ENCODE peak calls at places on chromosomes 1 and 21, in four cellular contexts. One of them, this sample, is unnamed.

GRCh38 chr1:13900583-13900982 is 200.6 kb downstream of the PRDM2 start:
- DNase-seq in HCT116: no peak
- DNase-seq in HepG2: no peak
- DNase-seq in transverse colon: no peak
- DNase-seq in this sample: no peak

GRCh38 chr21:16454371-16454770 is 724.6 kb downstream of the USP25 start:
- DNase-seq in HCT116: no peak
- DNase-seq in HepG2: no peak
- DNase-seq in transverse colon: no peak
- DNase-seq in this sample: no peak

GRCh38 chr1:179318501-179318900 is 24.9 kb downstream of the SOAT1 start:
- DNase-seq in HCT116: no peak
- DNase-seq in HepG2: no peak
- DNase-seq in transverse colon: no peak
- DNase-seq in this sample: no peak

GRCh38 chr1:53117836-53118235 is 24.6 kb downstream of the SLC1A7 start:
- DNase-seq in HCT116: no peak
- DNase-seq in HepG2: no peak
- DNase-seq in transverse colon: no peak
- DNase-seq in this sample: no peak

GRCh38 chr1:212121772-212122171 is 86.2 kb downstream of the DTL start:
- DNase-seq in HCT116: no peak
- DNase-seq in HepG2: no peak
- DNase-seq in transverse colon: no peak
- DNase-seq in this sample: no peak

GRCh38 chr1:229380514-229381160 is 37.8 kb upstream of the CCSAP start:
- DNase-seq in HCT116: no peak
- DNase-seq in HepG2: no peak
- DNase-seq in transverse colon: no peak
- DNase-seq in this sample: no peak

GRCh38 chr1:42922687-42923366 is 35.8 kb downstream of the SLC2A1 start:
- DNase-seq in HCT116: peak; percentile 76
- DNase-seq in HepG2: peak; percentile 77
- DNase-seq in transverse colon: peak; percentile 59
- DNase-seq in this sample: peak; percentile 48

GRCh38 chr1:156578006-156578405 is 1.5 kb upstream of the TTC24 start:
- DNase-seq in HCT116: no peak
- DNase-seq in HepG2: no peak
- DNase-seq in transverse colon: no peak
- DNase-seq in this sample: no peak

GRCh38 chr1:243601720-243602119 is 248.3 kb downstream of the AKT3 start:
- DNase-seq in HCT116: no peak
- DNase-seq in HepG2: no peak
- DNase-seq in transverse colon: no peak
- DNase-seq in this sample: no peak

GRCh38 chr1:107794571-107794970 is 170.4 kb downstream of the VAV3 start:
- DNase-seq in HCT116: no peak
- DNase-seq in HepG2: no peak
- DNase-seq in transverse colon: no peak
- DNase-seq in this sample: no peak

GRCh38 chr1:205481629-205482071 is 22.8 kb upstream of the CDK18 start:
- DNase-seq in HCT116: no peak
- DNase-seq in HepG2: no peak
- DNase-seq in transverse colon: no peak
- DNase-seq in this sample: peak; percentile 13

GRCh38 chr1:96364576-96364975 is 357.0 kb upstream of the PTBP2 start:
- DNase-seq in HCT116: no peak
- DNase-seq in HepG2: no peak
- DNase-seq in transverse colon: no peak
- DNase-seq in this sample: no peak

GRCh38 chr1:9766759-9767442 is 56.9 kb downstream of the CLSTN1 start:
- DNase-seq in HCT116: peak; percentile 38
- DNase-seq in HepG2: no peak
- DNase-seq in transverse colon: no peak
- DNase-seq in this sample: peak; percentile 12

GRCh38 chr1:241842565-241842964 is 5.4 kb upstream of the EXO1 start:
- DNase-seq in HCT116: no peak
- DNase-seq in HepG2: no peak
- DNase-seq in transverse colon: no peak
- DNase-seq in this sample: no peak

GRCh38 chr21:46324390-46325072 is 575 bp downstream of the PCNT start:
- DNase-seq in HCT116: peak; percentile 46
- DNase-seq in HepG2: peak; percentile 42
- DNase-seq in transverse colon: peak; percentile 90
- DNase-seq in this sample: peak; percentile 87

GRCh38 chr21:46323227-46323709 is 402 bp downstream of the C21orf58 start:
- DNase-seq in HCT116: no peak
- DNase-seq in HepG2: no peak
- DNase-seq in transverse colon: no peak
- DNase-seq in this sample: no peak

GRCh38 chr21:46325073-46325912 is 1.3 kb downstream of the PCNT start:
- DNase-seq in HCT116: peak; percentile 28
- DNase-seq in HepG2: peak; percentile 35
- DNase-seq in transverse colon: peak; percentile 57
- DNase-seq in this sample: peak; percentile 39

GRCh38 chr21:46322351-46323226 is 1.1 kb downstream of the C21orf58 start:
- DNase-seq in HCT116: no peak
- DNase-seq in HepG2: no peak
- DNase-seq in transverse colon: no peak
- DNase-seq in this sample: no peak

GRCh38 chr21:46323710-46324389 is at the start of the genes C21orf58 and PCNT:
- DNase-seq in HCT116: peak; percentile 93
- DNase-seq in HepG2: peak; percentile 92
- DNase-seq in transverse colon: peak; percentile 98
- DNase-seq in this sample: peak; percentile 98
- TF ChIP-seq POLR2A in HCT116: peak; percentile 44
- TF ChIP-seq POLR2A in HepG2: no peak
- TF ChIP-seq POLR2A in transverse colon: peak; percentile 20
- TF ChIP-seq POLR2A in this sample: peak; percentile 35

GRCh38 chr1:51265618-51266017 is 29.5 kb downstream of the RNF11 start:
- DNase-seq in HCT116: no peak
- DNase-seq in HepG2: no peak
- DNase-seq in transverse colon: no peak
- DNase-seq in this sample: no peak
- H3K4me1 ChIP-seq in HCT116: peaks cover 61% of the 10 kb centered on the region
- H3K4me1 ChIP-seq in HepG2: no peaks in the 10 kb centered on the region
- H3K4me1 ChIP-seq in transverse colon: peaks cover 27% of the 10 kb centered on the region
- H3K4me1 ChIP-seq in this sample: peaks cover 20% of the 10 kb centered on the region

GRCh38 chr1:5424802-5425201 is 567.4 kb downstream of the NPHP4 start:
- DNase-seq in HCT116: no peak
- DNase-seq in HepG2: no peak
- DNase-seq in transverse colon: no peak
- DNase-seq in this sample: no peak
- H3K27ac ChIP-seq in HCT116: no peak overlapping the region
- H3K27ac ChIP-seq in HepG2: no peak overlapping the region
- H3K27ac ChIP-seq in transverse colon: no peak overlapping the region
- H3K27ac ChIP-seq in this sample: no peak overlapping the region

GRCh38 chr1:41019353-41019745 is 2.2 kb downstream of the SLFNL1 start:
- DNase-seq in HCT116: no peak
- DNase-seq in HepG2: no peak
- DNase-seq in transverse colon: no peak
- DNase-seq in this sample: no peak
- TF ChIP-seq POLR2A in HCT116: no peak
- TF ChIP-seq POLR2A in HepG2: no peak
- TF ChIP-seq POLR2A in transverse colon: no peak
- TF ChIP-seq POLR2A in this sample: no peak

GRCh38 chr21:45076245-45076661 is 1.9 kb downstream of the ADARB1 start:
- DNase-seq in HCT116: no peak
- DNase-seq in HepG2: peak; percentile 14
- DNase-seq in transverse colon: no peak
- DNase-seq in this sample: no peak
- H3K4me1 ChIP-seq in HCT116: peaks cover 25% of the 10 kb centered on the region
- H3K4me1 ChIP-seq in HepG2: peaks cover 25% of the 10 kb centered on the region
- H3K4me1 ChIP-seq in transverse colon: peaks cover 27% of the 10 kb centered on the region
- H3K4me1 ChIP-seq in this sample: peaks cover 21% of the 10 kb centered on the region

This sample was measured in body of pancreas.